ENCODE peak calls at places on chromosomes 7 and 10, in ten cellular contexts. L, R, F, Q, E, M, B, D, Z and V are unnamed samples.

GRCh38 chr7:134896073-134896472 is 90.2 kb upstream of the AGBL3 start:
- DNase-seq in L (no peak), R (no peak), F (no peak), Q (no peak), E (no peak), M (no peak), B (no peak), D (no peak), Z (no peak), V (no peak)

GRCh38 chr10:131747791-131748190 is 153.0 kb upstream of the PPP2R2D start:
- DNase-seq in L (no peak), R (no peak), F (no peak), Q (no peak), E (no peak), M (no peak), B (no peak), D (no peak), Z (no peak), V (no peak)

GRCh38 chr10:25869609-25870008 is 64.4 kb upstream of the MYO3A start:
- DNase-seq in L (no peak), R (no peak), F (no peak), Q (no peak), E (no peak), M (no peak), B (no peak), D (no peak), Z (no peak), V (no peak)

GRCh38 chr10:10642741-10643280 is 374.9 kb upstream of the CELF2 start:
- DNase-seq in L (peak), R (no peak), F (no peak), Q (peak), E (no peak), M (no peak), B (no peak), D (no peak), Z (no peak), V (no peak)

GRCh38 chr7:77479536-77480088 is 57.5 kb upstream of the PTPN12 start:
- DNase-seq in L (no peak), R (peak), F (no peak), Q (peak), E (peak), M (no peak), B (no peak), D (no peak), Z (no peak), V (peak)

GRCh38 chr10:36349445-36350063 is 707.5 kb upstream of the FZD8 start:
- DNase-seq in L (no peak), R (peak), F (no peak), Q (peak), E (no peak), M (no peak), B (no peak), D (no peak), Z (no peak), V (peak)

GRCh38 chr10:62501547-62501946 is 127.4 kb downstream of the ZNF365 start:
- DNase-seq in L (no peak), R (peak), F (no peak), Q (peak), E (no peak), M (no peak), B (no peak), D (no peak), Z (no peak), V (peak)

GRCh38 chr10:80871083-80871482 is 333.4 kb downstream of the SH2D4B start:
- DNase-seq in L (no peak), R (no peak), F (no peak), Q (no peak), E (no peak), M (no peak), B (peak), D (no peak), Z (no peak), V (no peak)

GRCh38 chr10:59508296-59508695 is 145.9 kb upstream of the FAM13C start:
- DNase-seq in L (no peak), R (no peak), F (no peak), Q (no peak), E (peak), M (no peak), B (no peak), D (no peak), Z (no peak), V (peak)

GRCh38 chr7:105656922-105657521 is 75.7 kb upstream of the EFCAB10 start:
- DNase-seq in L (no peak), R (peak), F (peak), Q (no peak), E (no peak), M (peak), B (peak), D (no peak), Z (no peak), V (peak)

GRCh38 chr7:132398253-132398913 is 177.9 kb downstream of the PLXNA4 start:
- DNase-seq in L (no peak), R (no peak), F (no peak), Q (no peak), E (no peak), M (no peak), B (no peak), D (no peak), Z (no peak), V (no peak)

GRCh38 chr10:47378606-47379444 is 5.3 kb downstream of the ZNF488 start:
- DNase-seq in L (no peak), R (no peak), F (no peak), Q (no peak), E (no peak), M (peak), B (no peak), D (no peak), Z (no peak), V (peak)

GRCh38 chr10:28463676-28464395 is 69.1 kb upstream of the WAC start:
- DNase-seq in L (no peak), R (no peak), F (no peak), Q (no peak), E (no peak), M (no peak), B (no peak), D (peak), Z (peak), V (no peak)

GRCh38 chr10:21694646-21695045 is 160.6 kb downstream of the MLLT10 start:
- DNase-seq in L (no peak), R (no peak), F (no peak), Q (peak), E (no peak), M (no peak), B (no peak), D (no peak), Z (no peak), V (no peak)

GRCh38 chr7:17680026-17680425 is 260.3 kb downstream of the SNX13 start:
- DNase-seq in L (peak), R (peak), F (no peak), Q (peak), E (no peak), M (no peak), B (peak), D (no peak), Z (no peak), V (peak)

GRCh38 chr7:74502216-74502891 is 48.6 kb downstream of the GTF2IRD1 start:
- DNase-seq in L (peak), R (no peak), F (no peak), Q (no peak), E (no peak), M (no peak), B (no peak), D (peak), Z (peak), V (peak)

GRCh38 chr10:43199684-43200537 is 61.7 kb downstream of the CSGALNACT2 start:
- DNase-seq in L (peak), R (no peak), F (no peak), Q (no peak), E (no peak), M (peak), B (no peak), D (no peak), Z (no peak), V (no peak)

GRCh38 chr7:78020131-78020873 is 221.7 kb downstream of the PHTF2 start:
- DNase-seq in L (peak), R (peak), F (no peak), Q (peak), E (peak), M (peak), B (peak), D (peak), Z (peak), V (peak)